ENCODE peak calls at places on chromosomes 16 and 17, in ten cellular contexts. V, Y, M, Z, A, C, J, R, P and W are unnamed samples.

GRCh38 chr17:42720996-42721583 is 23.8 kb downstream of the EZH1 start:
- DNase-seq in Z (no peak), M (no peak), Y (no peak), A (peak), J (peak), V (peak), R (peak), C (peak), P (peak), W (peak)

GRCh38 chr17:2034806-2035548 is 5.0 kb downstream of the DPH1 start:
- DNase-seq in M (no peak), A (no peak), C (no peak), Z (no peak), P (no peak), Y (no peak), R (peak), J (peak), V (no peak), W (no peak)

GRCh38 chr16:11016993-11017392 is 72.6 kb downstream of the CLEC16A start:
- DNase-seq in C (peak), P (no peak), V (no peak), R (peak), Y (no peak), A (peak), M (peak), J (peak), Z (no peak), W (no peak)

GRCh38 chr17:19933221-19933620 is 44.4 kb downstream of the AKAP10 start:
- DNase-seq in A (no peak), R (no peak), Z (no peak), C (no peak), M (no peak), Y (no peak), V (no peak), P (no peak), J (peak), W (no peak)

GRCh38 chr17:45225964-45226530 is 4.4 kb downstream of the FMNL1 start:
- DNase-seq in V (no peak), A (peak), C (no peak), J (peak), Y (no peak), R (no peak), Z (no peak), P (no peak), M (peak), W (peak)

GRCh38 chr17:76946111-76946771 is 78.0 kb downstream of the MGAT5B start:
- DNase-seq in A (no peak), R (no peak), P (no peak), V (peak), C (no peak), M (no peak), J (no peak), Z (no peak), Y (no peak), W (no peak)

GRCh38 chr16:67284699-67285646 is 5.6 kb downstream of the PLEKHG4 start:
- DNase-seq in P (peak), Y (no peak), M (peak), A (no peak), Z (no peak), V (peak), R (peak), J (peak), C (peak), W (no peak)

GRCh38 chr17:6420173-6420641 is 14.7 kb downstream of the AIPL1 start:
- DNase-seq in A (no peak), Z (no peak), P (no peak), J (peak), R (peak), V (peak), M (no peak), Y (no peak), C (peak), W (no peak)

GRCh38 chr17:37567137-37567927 is 41.9 kb downstream of the SYNRG start:
- DNase-seq in C (no peak), R (no peak), Z (no peak), M (no peak), J (no peak), P (no peak), V (no peak), Y (no peak), A (no peak), W (no peak)

GRCh38 chr17:8360751-8361150 is 15.8 kb downstream of the KRABD2 start:
- DNase-seq in Y (no peak), M (no peak), P (no peak), C (no peak), V (no peak), A (no peak), Z (no peak), J (no peak), R (peak), W (no peak)

GRCh38 chr16:86515420-86515779 is 5.1 kb downstream of the FOXF1 start:
- DNase-seq in Z (no peak), J (peak), V (peak), P (no peak), R (no peak), Y (no peak), M (no peak), C (no peak), A (no peak), W (no peak)

GRCh38 chr17:38925263-38925995 is at the start of gene LASP1NB:
- DNase-seq in P (peak), C (no peak), Y (no peak), A (peak), V (peak), J (peak), Z (no peak), R (no peak), M (no peak), W (no peak)

GRCh38 chr17:65487990-65488389 is 73.5 kb downstream of the AXIN2 start:
- DNase-seq in V (no peak), Y (no peak), A (no peak), C (no peak), M (no peak), R (no peak), Z (no peak), P (no peak), J (no peak), W (no peak)

GRCh38 chr17:19024101-19025078 is 19.8 kb upstream of the FAM83G start:
- DNase-seq in A (no peak), Z (no peak), J (peak), M (no peak), C (peak), V (no peak), P (no peak), R (no peak), Y (no peak), W (no peak)

GRCh38 chr17:2380225-2380922 is 20.5 kb downstream of the MNT start:
- DNase-seq in C (no peak), Y (no peak), A (no peak), M (no peak), P (no peak), V (no peak), R (no peak), J (no peak), Z (no peak), W (no peak)

GRCh38 chr17:29291163-29291752 is 2.7 kb downstream of the NUFIP2 start:
- DNase-seq in C (peak), Y (no peak), A (peak), P (peak), V (peak), Z (no peak), M (no peak), R (peak), J (peak), W (peak)

GRCh38 chr17:50684612-50685333 is 22.9 kb downstream of the ANKRD40 start:
- DNase-seq in Y (no peak), R (peak), A (no peak), J (no peak), V (peak), P (no peak), Z (no peak), M (peak), C (peak), W (no peak)

GRCh38 chr16:25256821-25257503 is 683 bp downstream of the ZKSCAN2 start:
- DNase-seq in J (peak), A (no peak), M (peak), Z (no peak), C (no peak), R (peak), Y (no peak), P (no peak), V (peak), W (no peak)

GRCh38 chr16:77794586-77794985 is 6.2 kb downstream of the VAT1L start:
- DNase-seq in A (no peak), V (no peak), R (no peak), P (no peak), Z (no peak), J (peak), C (peak), Y (no peak), M (no peak), W (no peak)

GRCh38 chr16:2231016-2231931 is 5.0 kb upstream of the DNASE1L2 start:
- DNase-seq in M (no peak), Y (no peak), P (no peak), V (no peak), A (no peak), C (no peak), R (no peak), J (no peak), Z (no peak), W (no peak)

GRCh38 chr16:2828876-2829430 is 1.1 kb upstream of the ZG16B start:
- DNase-seq in R (no peak), V (no peak), M (no peak), C (no peak), Z (no peak), J (no peak), A (no peak), Y (no peak), P (no peak), W (no peak)

GRCh38 chr17:52383493-52384100 is 225.1 kb upstream of the CA10 start:
- DNase-seq in R (peak), M (peak), Y (no peak), C (peak), J (peak), A (no peak), P (peak), Z (no peak), V (peak), W (no peak)

GRCh38 chr17:55463600-55463999 is 42.0 kb upstream of the MMD start:
- DNase-seq in V (no peak), M (no peak), C (no peak), Z (no peak), Y (no peak), P (no peak), R (no peak), A (no peak), J (no peak), W (no peak)

GRCh38 chr17:43732961-43733360 is 25.6 kb downstream of the SOST start:
- DNase-seq in V (no peak), Z (no peak), J (peak), A (no peak), Y (no peak), P (no peak), R (no peak), M (no peak), C (peak), W (no peak)

GRCh38 chr16:27347930-27348685 is 34.3 kb downstream of the IL4R start:
- DNase-seq in Y (no peak), A (no peak), J (no peak), V (no peak), C (peak), M (no peak), R (peak), Z (no peak), P (no peak), W (no peak)

GRCh38 chr17:29177541-29177870 is 2.7 kb downstream of the MYO18A start:
- DNase-seq in A (no peak), Z (no peak), P (no peak), R (no peak), M (no peak), J (no peak), V (no peak), Y (no peak), C (no peak), W (no peak)

GRCh38 chr17:80469667-80470066 is 6.7 kb downstream of the NPTX1 start:
- DNase-seq in C (no peak), J (no peak), V (no peak), Y (no peak), P (no peak), M (no peak), R (no peak), Z (no peak), A (no peak), W (no peak)

GRCh38 chr16:11674818-11675560 is 6.7 kb downstream of the SNN start:
- DNase-seq in Z (no peak), R (peak), C (peak), Y (no peak), V (no peak), P (no peak), A (no peak), M (no peak), J (no peak), W (no peak)

GRCh38 chr17:82561429-82562035 is 42.0 kb downstream of the FOXK2 start:
- DNase-seq in M (no peak), Y (no peak), R (no peak), V (no peak), J (no peak), A (no peak), C (no peak), P (no peak), Z (no peak), W (no peak)

GRCh38 chr17:60554377-60554788 is 28.3 kb upstream of the APPBP2 start:
- DNase-seq in V (no peak), A (no peak), Y (no peak), Z (no peak), C (peak), J (peak), R (peak), P (no peak), M (no peak), W (no peak)

GRCh38 chr17:79952915-79953314 is 82.8 kb downstream of the TBC1D16 start:
- DNase-seq in J (no peak), V (no peak), C (no peak), P (no peak), Y (no peak), R (no peak), Z (peak), M (no peak), A (no peak), W (no peak)

GRCh38 chr16:8931864-8932263 is 31.8 kb downstream of the USP7 start:
- DNase-seq in J (peak), M (peak), Z (no peak), C (peak), P (no peak), R (no peak), A (peak), V (peak), Y (no peak), W (peak)

GRCh38 chr16:29820730-29821662 is 734 bp downstream of the MVP start:
- DNase-seq in R (peak), Z (no peak), C (peak), M (peak), P (no peak), J (no peak), A (peak), Y (no peak), V (no peak), W (peak)

GRCh38 chr17:17750881-17751280 is 69.6 kb downstream of the RAI1 start:
- DNase-seq in V (no peak), C (no peak), R (no peak), Y (no peak), J (no peak), A (peak), P (no peak), Z (no peak), M (peak), W (peak)

GRCh38 chr17:63855185-63855584 is 12.7 kb upstream of the SMARCD2 start:
- DNase-seq in Y (no peak), A (no peak), P (no peak), V (no peak), R (no peak), M (no peak), Z (no peak), C (no peak), J (no peak), W (no peak)

GRCh38 chr16:316741-317464 is 33.9 kb downstream of the PDIA2 start:
- DNase-seq in M (no peak), J (no peak), C (no peak), A (no peak), P (no peak), Z (no peak), Y (no peak), V (no peak), R (no peak), W (no peak)

GRCh38 chr16:77374384-77374783 is 60.5 kb downstream of the ADAMTS18 start:
- DNase-seq in P (no peak), R (no peak), Y (no peak), A (no peak), Z (no peak), C (no peak), J (no peak), V (no peak), M (no peak), W (no peak)